ENCODE peak calls at places on chromosomes 1 and 21, in six cellular contexts. One of them, this sample, is unnamed.

GRCh38 chr1:9798236-9799130 is 25.3 kb downstream of the CLSTN1 start:
- DNase-seq in H9: no peak
- DNase-seq in IMR-90: peak
- DNase-seq in neuronal stem cell: no peak
- DNase-seq in mesenchymal stem cell: peak
- DNase-seq in H1: no peak
- DNase-seq in this sample: peak

GRCh38 chr1:220803401-220804201 is 16.9 kb downstream of the MTARC1 start:
- DNase-seq in H9: no peak
- DNase-seq in neuronal stem cell: no peak
- DNase-seq in H1: no peak
- DNase-seq in IMR-90: peak
- DNase-seq in mesenchymal stem cell: peak
- DNase-seq in this sample: peak

GRCh38 chr1:162010175-162010506 is 13.5 kb downstream of the OLFML2B start:
- DNase-seq in H9: no peak
- DNase-seq in neuronal stem cell: no peak
- DNase-seq in mesenchymal stem cell: no peak
- DNase-seq in H1: no peak
- DNase-seq in IMR-90: no peak
- DNase-seq in this sample: no peak

GRCh38 chr1:147472953-147473734 is 68.2 kb upstream of the BCL9 start:
- DNase-seq in H9: no peak
- DNase-seq in H1: no peak
- DNase-seq in IMR-90: peak
- DNase-seq in neuronal stem cell: no peak
- DNase-seq in mesenchymal stem cell: no peak
- DNase-seq in this sample: no peak

GRCh38 chr1:7407980-7408770 is 362.9 kb upstream of the VAMP3 start:
- DNase-seq in IMR-90: no peak
- DNase-seq in mesenchymal stem cell: no peak
- DNase-seq in neuronal stem cell: no peak
- DNase-seq in H1: peak
- DNase-seq in H9: peak
- DNase-seq in this sample: no peak

GRCh38 chr1:7747605-7748004 is 23.5 kb upstream of the VAMP3 start:
- DNase-seq in H1: peak
- DNase-seq in neuronal stem cell: no peak
- DNase-seq in H9: no peak
- DNase-seq in IMR-90: no peak
- DNase-seq in mesenchymal stem cell: no peak
- DNase-seq in this sample: no peak

GRCh38 chr1:13450204-13450603 is 40.0 kb downstream of the PRAMEF20 start:
- DNase-seq in H9: no peak
- DNase-seq in neuronal stem cell: no peak
- DNase-seq in H1: no peak
- DNase-seq in IMR-90: no peak
- DNase-seq in mesenchymal stem cell: no peak
- DNase-seq in this sample: no peak

GRCh38 chr1:244918422-244919319 is 54.3 kb upstream of the HNRNPU start:
- DNase-seq in IMR-90: peak
- DNase-seq in H1: peak
- DNase-seq in mesenchymal stem cell: peak
- DNase-seq in neuronal stem cell: peak
- DNase-seq in H9: no peak
- DNase-seq in this sample: peak

GRCh38 chr21:45129231-45129923 is 55.0 kb downstream of the ADARB1 start:
- DNase-seq in IMR-90: peak
- DNase-seq in neuronal stem cell: no peak
- DNase-seq in mesenchymal stem cell: peak
- DNase-seq in H1: no peak
- DNase-seq in H9: no peak
- DNase-seq in this sample: peak

GRCh38 chr1:230237805-230238204 is 170.8 kb downstream of the GALNT2 start:
- DNase-seq in mesenchymal stem cell: no peak
- DNase-seq in neuronal stem cell: no peak
- DNase-seq in H1: no peak
- DNase-seq in IMR-90: no peak
- DNase-seq in H9: no peak
- DNase-seq in this sample: no peak

GRCh38 chr1:228872080-228872479 is 136.8 kb downstream of the RHOU start:
- DNase-seq in H9: no peak
- DNase-seq in IMR-90: no peak
- DNase-seq in H1: peak
- DNase-seq in mesenchymal stem cell: no peak
- DNase-seq in neuronal stem cell: no peak
- DNase-seq in this sample: peak

GRCh38 chr1:61055110-61055614 is 27.2 kb upstream of the NFIA start:
- DNase-seq in IMR-90: peak
- DNase-seq in neuronal stem cell: no peak
- DNase-seq in H1: no peak
- DNase-seq in H9: no peak
- DNase-seq in mesenchymal stem cell: peak
- DNase-seq in this sample: no peak

GRCh38 chr1:201016211-201016651 is 7.3 kb downstream of the KIF21B start:
- DNase-seq in IMR-90: peak
- DNase-seq in mesenchymal stem cell: peak
- DNase-seq in neuronal stem cell: no peak
- DNase-seq in H9: no peak
- DNase-seq in H1: no peak
- DNase-seq in this sample: no peak

DNA sequence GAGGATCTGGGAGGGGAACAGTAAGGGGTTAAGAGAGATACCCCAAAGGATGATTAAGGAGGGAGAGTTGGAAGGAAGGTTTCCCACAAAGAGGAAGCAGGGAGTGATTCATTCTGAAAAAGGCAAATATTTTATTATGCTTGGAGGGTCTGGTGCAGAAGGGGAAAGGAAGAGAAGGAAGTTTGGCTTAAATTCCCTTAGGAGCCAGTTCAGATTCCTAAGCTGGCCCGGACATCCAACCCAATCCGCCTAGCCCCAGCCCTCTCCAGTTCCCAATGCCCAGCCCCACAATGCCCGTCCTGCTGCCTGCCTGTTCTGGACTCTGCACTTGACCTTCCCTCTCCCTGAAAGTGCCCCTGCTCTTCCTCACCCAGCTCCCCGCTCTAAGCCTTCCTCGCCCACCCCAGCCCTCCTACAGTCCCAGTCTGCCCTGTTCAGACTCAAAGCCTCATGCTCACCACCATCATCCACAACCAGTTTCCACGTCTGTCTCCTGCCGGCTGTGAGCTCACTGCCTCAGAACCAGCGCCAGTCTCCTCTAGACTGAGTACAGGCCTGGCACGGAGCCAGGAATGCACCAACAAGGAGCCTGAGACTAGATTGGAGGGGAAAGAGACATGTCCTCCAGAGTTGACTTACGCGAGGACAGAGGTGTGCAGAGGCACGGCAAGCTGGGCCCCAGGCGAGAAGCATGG is 18.9 kb downstream of the CAPN2 start:
- DNase-seq in H1: no peak
- DNase-seq in neuronal stem cell: no peak
- DNase-seq in mesenchymal stem cell: peak
- DNase-seq in H9: no peak
- DNase-seq in IMR-90: peak
- DNase-seq in this sample: peak
- H3K23ac ChIP-seq in H1: no peak
- H3K23ac ChIP-seq in neuronal stem cell: peak
- H3K23ac ChIP-seq in mesenchymal stem cell: no peak
- H3K23ac ChIP-seq in H9: no peak
- H3K23ac ChIP-seq in IMR-90: peak
- H3K23ac ChIP-seq in this sample: no peak

GRCh38 chr1:155859881-155860841 is 794 bp downstream of the SYT11 start:
- DNase-seq in H1: peak
- DNase-seq in mesenchymal stem cell: peak
- DNase-seq in IMR-90: peak
- DNase-seq in neuronal stem cell: peak
- DNase-seq in H9: peak
- DNase-seq in this sample: peak
- H4K91ac ChIP-seq in H1: peak
- H4K91ac ChIP-seq in mesenchymal stem cell: peak
- H4K91ac ChIP-seq in IMR-90: peak
- H4K91ac ChIP-seq in neuronal stem cell: no peak
- H4K91ac ChIP-seq in H9: no peak
- H4K91ac ChIP-seq in this sample: no peak

DNA sequence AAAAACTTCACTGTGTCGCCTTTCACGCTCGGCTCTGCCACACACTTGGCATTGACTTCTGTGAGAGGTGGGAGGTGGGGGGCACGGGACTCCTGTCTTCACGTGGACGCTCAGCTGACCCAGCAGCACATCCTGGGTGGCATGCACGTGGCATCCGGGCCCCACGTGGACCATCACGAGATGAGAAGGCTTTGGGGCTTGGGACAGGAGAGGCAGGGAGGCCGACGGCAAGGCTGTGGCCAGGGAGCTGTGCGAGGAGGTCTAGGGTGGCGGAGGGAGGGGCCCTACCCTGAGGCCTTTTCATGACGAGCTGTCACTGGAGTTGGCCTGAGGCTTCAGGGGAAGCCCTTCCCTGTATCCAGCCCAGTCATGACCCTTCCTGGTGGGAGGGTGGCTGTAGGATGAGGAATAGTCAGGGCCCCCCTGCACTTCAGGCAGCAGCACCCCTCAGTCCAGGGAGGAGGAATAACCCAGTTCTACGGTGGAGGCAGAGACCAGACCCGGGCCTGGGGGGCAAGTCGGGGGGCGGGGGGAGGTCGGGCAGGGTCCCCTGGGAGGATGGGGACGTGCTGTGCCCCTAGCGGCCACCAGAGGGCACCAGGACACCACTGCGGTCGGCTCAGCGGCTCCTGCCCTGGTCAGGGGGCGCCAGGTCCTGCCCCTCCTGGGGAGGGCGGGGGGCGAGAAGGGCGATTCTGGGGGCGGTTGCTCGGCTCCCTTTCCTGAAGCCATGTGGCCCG is 2.0 kb upstream of the PERM1 start:
- DNase-seq in H1: peak
- DNase-seq in mesenchymal stem cell: peak
- DNase-seq in neuronal stem cell: no peak
- DNase-seq in IMR-90: no peak
- DNase-seq in H9: no peak
- DNase-seq in this sample: peak
- H2AFZ ChIP-seq in H1: no peak
- H2AFZ ChIP-seq in mesenchymal stem cell: no peak
- H2AFZ ChIP-seq in neuronal stem cell: peak
- H2AFZ ChIP-seq in IMR-90: peak
- H2AFZ ChIP-seq in H9: no peak
- H2AFZ ChIP-seq in this sample: peak

DNA sequence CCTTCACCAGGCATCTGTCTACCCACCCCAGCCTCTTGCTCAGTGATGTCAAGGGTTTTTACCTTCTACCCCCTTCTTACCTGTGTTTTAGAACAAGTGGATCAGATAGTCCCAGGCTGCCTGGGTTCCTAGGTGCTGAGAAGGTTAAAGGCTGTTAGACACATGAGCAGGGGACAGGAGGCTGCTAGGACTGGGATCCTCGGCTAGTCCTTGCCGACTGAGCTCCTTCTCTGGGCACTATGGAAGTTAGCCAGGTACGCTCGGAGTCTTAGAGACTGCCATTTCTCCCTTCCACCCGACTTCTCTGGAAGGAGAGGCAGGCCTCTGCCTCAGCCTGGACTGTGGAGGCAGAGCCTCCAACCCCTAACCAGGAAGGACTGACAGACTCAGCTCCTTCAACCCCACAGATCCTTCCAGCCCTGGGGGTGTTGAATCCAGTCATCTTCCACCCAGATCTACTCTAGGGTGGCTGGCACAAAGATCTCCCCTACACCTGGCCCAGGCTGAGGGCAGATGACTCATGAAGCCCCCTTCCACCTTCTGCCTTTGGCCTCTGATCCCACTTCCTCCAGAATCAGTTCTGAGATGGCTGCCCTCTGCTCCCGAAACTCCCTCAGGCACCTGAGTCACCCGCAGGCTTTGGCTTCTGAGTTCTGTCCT is at the start of gene DYNLT4:
- DNase-seq in neuronal stem cell: no peak
- DNase-seq in H9: no peak
- DNase-seq in mesenchymal stem cell: no peak
- DNase-seq in H1: no peak
- DNase-seq in IMR-90: no peak
- DNase-seq in this sample: no peak
- H3K23ac ChIP-seq in neuronal stem cell: peak
- H3K23ac ChIP-seq in H9: no peak
- H3K23ac ChIP-seq in mesenchymal stem cell: peak
- H3K23ac ChIP-seq in H1: no peak
- H3K23ac ChIP-seq in IMR-90: peak
- H3K23ac ChIP-seq in this sample: no peak